ENCODE peak calls at places on chromosomes 13 and 19, in four cellular contexts. One of them, this sample, is unnamed.

GRCh38 chr19:13018037-13018914 is 23.0 kb downstream of the NFIX start:
- DNase-seq in tibial nerve: no peak
- DNase-seq in HCT116: no peak
- DNase-seq in K562: peak; percentile 58
- DNase-seq in this sample: peak; percentile 80

GRCh38 chr19:34998777-34999497 is 1.2 kb upstream of the GRAMD1A start:
- DNase-seq in tibial nerve: no peak
- DNase-seq in K562: peak; percentile 50
- DNase-seq in HCT116: no peak
- DNase-seq in this sample: no peak

GRCh38 chr13:43003729-43004128 is 11.7 kb upstream of the EPSTI1 start:
- DNase-seq in tibial nerve: no peak
- DNase-seq in HCT116: no peak
- DNase-seq in K562: no peak
- DNase-seq in this sample: no peak

GRCh38 chr19:48558018-48558684 is 6.2 kb downstream of the SULT2B1 start:
- DNase-seq in HCT116: peak; percentile 80
- DNase-seq in K562: peak; percentile 49
- DNase-seq in tibial nerve: no peak
- DNase-seq in this sample: peak; percentile 34

GRCh38 chr13:28718186-28718537 is 608 bp downstream of the SLC46A3 start:
- DNase-seq in HCT116: no peak
- DNase-seq in tibial nerve: no peak
- DNase-seq in K562: no peak
- DNase-seq in this sample: no peak

GRCh38 chr13:74074723-74075122 is 59.5 kb downstream of the KLF12 start:
- DNase-seq in K562: no peak
- DNase-seq in tibial nerve: no peak
- DNase-seq in HCT116: no peak
- DNase-seq in this sample: no peak

GRCh38 chr13:90307136-90307535 is 1040.4 kb upstream of the MIR17HG start:
- DNase-seq in HCT116: no peak
- DNase-seq in K562: no peak
- DNase-seq in tibial nerve: no peak
- DNase-seq in this sample: no peak

GRCh38 chr19:10353793-10354391 is 14.5 kb upstream of the ICAM3 start:
- DNase-seq in tibial nerve: peak; percentile 76
- DNase-seq in K562: peak; percentile 78
- DNase-seq in HCT116: peak; percentile 32
- DNase-seq in this sample: peak; percentile 86

GRCh38 chr19:52248256-52248655 is 21.1 kb upstream of the ZNF766 start:
- DNase-seq in HCT116: peak; percentile 16
- DNase-seq in K562: no peak
- DNase-seq in tibial nerve: peak; percentile 44
- DNase-seq in this sample: peak; percentile 72

GRCh38 chr13:40185393-40185792 is 481.0 kb downstream of the FOXO1 start:
- DNase-seq in tibial nerve: no peak
- DNase-seq in K562: no peak
- DNase-seq in HCT116: no peak
- DNase-seq in this sample: no peak

GRCh38 chr13:40186041-40186440 is 480.4 kb downstream of the FOXO1 start:
- DNase-seq in tibial nerve: no peak
- DNase-seq in HCT116: no peak
- DNase-seq in K562: no peak
- DNase-seq in this sample: no peak

GRCh38 chr13:40186636-40187323 is 479.7 kb downstream of the FOXO1 start:
- DNase-seq in tibial nerve: no peak
- DNase-seq in HCT116: no peak
- DNase-seq in K562: no peak
- DNase-seq in this sample: no peak

GRCh38 chr13:40187836-40188591 is 478.4 kb downstream of the FOXO1 start:
- DNase-seq in tibial nerve: no peak
- DNase-seq in HCT116: no peak
- DNase-seq in K562: no peak
- DNase-seq in this sample: no peak

DNA sequence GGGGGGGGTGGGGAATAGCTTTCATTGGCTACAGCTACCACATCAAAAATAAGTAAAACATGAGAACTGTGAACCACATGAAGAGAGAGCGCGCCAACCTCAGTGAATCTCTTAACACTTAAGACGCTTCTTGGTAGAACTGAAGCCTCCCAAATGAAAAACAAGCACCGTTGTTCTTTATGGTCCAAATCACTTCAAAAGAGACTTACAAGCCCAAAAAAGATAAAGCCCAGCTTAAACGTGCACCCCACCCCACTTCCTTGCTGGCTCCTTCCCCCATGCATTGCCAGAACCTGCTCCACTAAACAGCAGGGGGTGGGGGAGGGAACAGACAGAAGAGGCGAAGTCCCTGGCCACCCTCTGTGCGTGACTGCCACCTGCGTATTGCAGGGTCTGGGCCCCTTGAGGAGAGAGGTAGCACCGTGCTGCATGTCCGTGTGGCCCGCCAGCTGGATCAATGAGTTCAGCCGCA is 479.1 kb downstream of the FOXO1 start:
- DNase-seq in HCT116: no peak
- DNase-seq in K562: no peak
- DNase-seq in tibial nerve: no peak
- DNase-seq in this sample: no peak
- H3K4me3 ChIP-seq in HCT116: no peak overlapping the region
- H3K4me3 ChIP-seq in K562: no peak overlapping the region
- H3K4me3 ChIP-seq in tibial nerve: no peak overlapping the region
- H3K4me3 ChIP-seq in this sample: peak overlapping the region; percentile 13

DNA sequence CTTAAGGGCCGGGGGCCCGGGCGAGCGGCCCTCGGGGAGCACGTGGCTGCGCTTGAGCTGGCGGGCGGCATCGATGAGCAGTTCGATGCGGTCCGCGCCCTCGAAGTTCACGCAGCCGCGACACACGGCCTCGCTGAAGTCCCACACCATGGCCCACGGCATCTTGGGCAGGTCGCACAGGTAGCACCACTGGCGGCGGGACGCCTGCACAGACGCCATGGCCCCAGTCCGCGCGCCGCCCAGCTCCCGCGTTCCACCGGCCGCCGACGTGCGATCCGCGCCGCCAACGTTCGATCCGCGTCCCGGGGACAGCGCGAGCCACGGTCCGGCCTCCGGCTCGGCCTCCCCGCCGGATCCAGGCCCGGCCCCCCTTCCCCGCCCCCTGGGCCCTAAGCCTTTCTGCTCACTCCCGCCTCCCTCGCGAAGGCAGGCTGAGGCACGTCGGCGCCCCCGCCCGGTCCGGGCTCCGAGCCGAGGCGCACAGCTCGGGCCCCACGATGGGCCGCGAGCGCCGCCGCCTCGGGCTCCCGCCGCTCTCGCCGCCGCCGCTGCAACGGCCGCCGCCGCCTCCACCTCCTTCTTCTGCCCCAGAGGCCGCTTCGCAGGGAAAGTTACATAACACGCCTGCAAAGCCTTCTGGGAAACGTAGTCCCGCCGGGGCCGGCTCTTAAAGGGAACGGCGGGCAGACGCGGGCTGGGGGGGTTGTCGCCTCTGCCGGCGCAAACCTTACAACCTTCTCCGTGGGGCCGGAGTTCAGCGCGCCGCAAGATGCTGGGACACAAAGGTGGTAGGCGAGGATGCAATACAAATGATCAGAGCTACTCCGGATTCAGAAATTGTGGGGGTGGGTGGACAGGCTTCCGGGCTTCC is at the start of gene IRF2BP1:
- DNase-seq in HCT116: peak; percentile 84
- DNase-seq in K562: peak; percentile 90
- DNase-seq in tibial nerve: peak; percentile 89
- DNase-seq in this sample: peak; percentile 96
- TF ChIP-seq POLR2A in HCT116: no peak
- TF ChIP-seq POLR2A in K562: no peak
- TF ChIP-seq POLR2A in tibial nerve: peak; percentile 33
- TF ChIP-seq POLR2A in this sample: no peak

GRCh38 chr19:8576273-8576993 is 809 bp downstream of the MYO1F start:
- DNase-seq in K562: no peak
- DNase-seq in HCT116: no peak
- DNase-seq in tibial nerve: no peak
- DNase-seq in this sample: no peak

GRCh38 chr19:8577741-8578140 is 499 bp upstream of the MYO1F start:
- DNase-seq in HCT116: no peak
- DNase-seq in K562: no peak
- DNase-seq in tibial nerve: no peak
- DNase-seq in this sample: no peak

GRCh38 chr19:8575467-8575997 is 1.7 kb downstream of the MYO1F start:
- DNase-seq in tibial nerve: no peak
- DNase-seq in K562: no peak
- DNase-seq in HCT116: no peak
- DNase-seq in this sample: no peak

GRCh38 chr19:8578642-8579265 is 1.5 kb upstream of the MYO1F start:
- DNase-seq in tibial nerve: peak; percentile 80
- DNase-seq in HCT116: peak; percentile 47
- DNase-seq in K562: peak; percentile 77
- DNase-seq in this sample: peak; percentile 89

DNA sequence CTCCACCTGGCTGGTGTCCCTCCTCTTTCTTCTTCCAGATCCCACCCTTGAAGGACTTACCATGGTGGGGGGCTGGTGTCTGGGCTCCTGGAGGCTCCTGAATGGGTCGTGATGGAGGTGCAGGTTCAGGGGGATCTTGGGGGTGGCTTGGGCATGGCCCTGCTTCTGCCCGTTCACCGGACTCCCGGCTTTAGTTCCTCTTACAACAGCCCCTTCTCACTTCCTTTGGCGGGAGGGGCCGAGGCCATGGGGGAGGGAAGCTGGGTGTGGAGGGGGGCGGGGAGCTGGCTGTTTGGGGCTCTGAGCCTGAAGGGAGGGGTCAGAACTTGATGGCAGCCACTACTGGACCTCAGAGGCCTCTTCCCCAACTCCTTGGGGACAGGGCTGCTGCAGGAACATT is at the start of gene MYO1F:
- DNase-seq in tibial nerve: no peak
- DNase-seq in K562: peak; percentile 48
- DNase-seq in HCT116: no peak
- DNase-seq in this sample: peak; percentile 35
- H3K4me3 ChIP-seq in tibial nerve: peak within 1 kb of the TSS; percentile 49
- H3K4me3 ChIP-seq in K562: no peak within 1 kb of the TSS
- H3K4me3 ChIP-seq in HCT116: no peak within 1 kb of the TSS
- H3K4me3 ChIP-seq in this sample: peak within 1 kb of the TSS; percentile 34

GRCh38 chr19:46784262-46785053 is 3.9 kb downstream of the SLC1A5 start:
- DNase-seq in HCT116: peak; percentile 71
- DNase-seq in tibial nerve: peak; percentile 63
- DNase-seq in K562: peak; percentile 69
- DNase-seq in this sample: peak; percentile 82

GRCh38 chr19:46786236-46787039 is 2.0 kb downstream of the SLC1A5 start:
- DNase-seq in HCT116: no peak
- DNase-seq in tibial nerve: peak; percentile 53
- DNase-seq in K562: peak; percentile 76
- DNase-seq in this sample: peak; percentile 69

GRCh38 chr19:46783670-46784069 is 4.7 kb downstream of the SLC1A5 start:
- DNase-seq in K562: peak; percentile 29
- DNase-seq in HCT116: no peak
- DNase-seq in tibial nerve: no peak
- DNase-seq in this sample: no peak

GRCh38 chr19:46785980-46786235 is 2.5 kb downstream of the SLC1A5 start:
- DNase-seq in K562: no peak
- DNase-seq in HCT116: no peak
- DNase-seq in tibial nerve: no peak
- DNase-seq in this sample: no peak

GRCh38 chr19:46785054-46785979 is 3.1 kb downstream of the SLC1A5 start:
- DNase-seq in HCT116: no peak
- DNase-seq in tibial nerve: no peak
- DNase-seq in K562: no peak
- DNase-seq in this sample: no peak
- TF ChIP-seq POLR2A in HCT116: no peak
- TF ChIP-seq POLR2A in tibial nerve: no peak
- TF ChIP-seq POLR2A in K562: peak; percentile 21
- TF ChIP-seq POLR2A in this sample: no peak

GRCh38 chr19:6055013-6055795 is 55.1 kb downstream of the RFX2 start:
- DNase-seq in tibial nerve: no peak
- DNase-seq in HCT116: no peak
- DNase-seq in K562: no peak
- DNase-seq in this sample: peak; percentile 2

GRCh38 chr19:6057651-6058365 is 52.5 kb downstream of the RFX2 start:
- DNase-seq in tibial nerve: no peak
- DNase-seq in K562: no peak
- DNase-seq in HCT116: no peak
- DNase-seq in this sample: peak; percentile 8

GRCh38 chr19:6056801-6057650 is 53.3 kb downstream of the RFX2 start:
- DNase-seq in K562: no peak
- DNase-seq in tibial nerve: no peak
- DNase-seq in HCT116: no peak
- DNase-seq in this sample: peak; percentile 61

GRCh38 chr19:6058411-6059201 is 51.7 kb downstream of the RFX2 start:
- DNase-seq in K562: no peak
- DNase-seq in tibial nerve: no peak
- DNase-seq in HCT116: no peak
- DNase-seq in this sample: peak; percentile 9

GRCh38 chr19:6056282-6056741 is 54.0 kb downstream of the RFX2 start:
- DNase-seq in K562: no peak
- DNase-seq in tibial nerve: no peak
- DNase-seq in HCT116: no peak
- DNase-seq in this sample: no peak
- H3K4me3 ChIP-seq in K562: no peak overlapping the region
- H3K4me3 ChIP-seq in tibial nerve: peak overlapping the region; percentile 24
- H3K4me3 ChIP-seq in HCT116: no peak overlapping the region
- H3K4me3 ChIP-seq in this sample: no peak overlapping the region

GRCh38 chr19:23395041-23395721 is at the start of gene ZNF91:
- DNase-seq in HCT116: peak; percentile 91
- DNase-seq in tibial nerve: peak; percentile 95
- DNase-seq in K562: peak; percentile 53
- DNase-seq in this sample: peak; percentile 99
- TF ChIP-seq POLR2A in HCT116: no peak
- TF ChIP-seq POLR2A in tibial nerve: peak; percentile 65
- TF ChIP-seq POLR2A in K562: peak; percentile 65
- TF ChIP-seq POLR2A in this sample: peak; percentile 38

DNA sequence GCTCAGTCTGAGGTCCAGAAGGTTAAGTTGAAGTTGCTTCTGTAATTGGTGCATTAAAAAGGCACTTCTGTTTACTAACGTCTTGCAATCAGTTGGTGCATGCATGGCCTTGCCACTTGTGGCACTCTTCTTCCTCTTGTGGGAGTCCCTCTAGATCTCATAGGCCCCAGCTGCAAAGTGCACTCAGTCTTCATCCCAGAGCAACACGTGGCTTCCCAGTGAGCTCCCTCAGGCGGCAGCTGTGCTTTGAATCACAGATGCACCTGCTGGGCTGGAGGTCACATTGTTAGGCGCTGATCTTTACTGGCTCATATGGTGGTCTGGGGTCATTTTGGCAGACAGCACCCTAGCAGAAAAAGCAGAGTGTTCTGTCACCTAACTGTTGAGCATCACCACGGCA is 215.7 kb downstream of the ZNF536 start:
- DNase-seq in K562: no peak
- DNase-seq in HCT116: no peak
- DNase-seq in tibial nerve: no peak
- DNase-seq in this sample: no peak
- H3K4me3 ChIP-seq in K562: no peak overlapping the region
- H3K4me3 ChIP-seq in HCT116: no peak overlapping the region
- H3K4me3 ChIP-seq in tibial nerve: no peak overlapping the region
- H3K4me3 ChIP-seq in this sample: no peak overlapping the region